ENCODE peak calls at places on chromosome 3, in four cellular contexts. One of them, this sample, is unnamed.

GRCh38 chr3:5026046-5026362 is 46.8 kb downstream of the BHLHE40 start:
- DNase-seq in GM12891: no peak
- DNase-seq in upper lobe of right lung: no peak
- DNase-seq in HEK293T: no peak
- DNase-seq in this sample: no peak

GRCh38 chr3:73727117-73727802 is 102.5 kb upstream of the PDZRN3 start:
- DNase-seq in GM12891: no peak
- DNase-seq in upper lobe of right lung: no peak
- DNase-seq in HEK293T: no peak
- DNase-seq in this sample: no peak

GRCh38 chr3:66372681-66373350 is 128.0 kb downstream of the LRIG1 start:
- DNase-seq in GM12891: no peak
- DNase-seq in upper lobe of right lung: no peak
- DNase-seq in HEK293T: peak
- DNase-seq in this sample: peak

GRCh38 chr3:115792206-115792955 is 169.1 kb downstream of the GAP43 start:
- DNase-seq in GM12891: no peak
- DNase-seq in upper lobe of right lung: no peak
- DNase-seq in HEK293T: no peak
- DNase-seq in this sample: no peak

GRCh38 chr3:14508966-14509795 is 31.0 kb downstream of the GRIP2 start:
- DNase-seq in GM12891: peak
- DNase-seq in upper lobe of right lung: peak
- DNase-seq in HEK293T: peak
- DNase-seq in this sample: peak

GRCh38 chr3:40179016-40179415 is 130.5 kb upstream of the EIF1B start:
- DNase-seq in GM12891: peak
- DNase-seq in upper lobe of right lung: peak
- DNase-seq in HEK293T: peak
- DNase-seq in this sample: peak

GRCh38 chr3:18585019-18585968 is 160.2 kb upstream of the SATB1 start:
- DNase-seq in GM12891: no peak
- DNase-seq in upper lobe of right lung: no peak
- DNase-seq in HEK293T: no peak
- DNase-seq in this sample: no peak

GRCh38 chr3:59978979-59979378 is 929.2 kb upstream of the CFAP20DC start:
- DNase-seq in GM12891: no peak
- DNase-seq in upper lobe of right lung: no peak
- DNase-seq in HEK293T: no peak
- DNase-seq in this sample: no peak

GRCh38 chr3:54322354-54322753 is 200.0 kb downstream of the CACNA2D3 start:
- DNase-seq in GM12891: no peak
- DNase-seq in upper lobe of right lung: no peak
- DNase-seq in HEK293T: no peak
- DNase-seq in this sample: no peak

GRCh38 chr3:136277634-136278033 is 27.5 kb downstream of the PCCB start:
- DNase-seq in GM12891: no peak
- DNase-seq in upper lobe of right lung: no peak
- DNase-seq in HEK293T: no peak
- DNase-seq in this sample: peak

GRCh38 chr3:151044706-151045105 is 40.8 kb upstream of the MED12L start:
- DNase-seq in GM12891: no peak
- DNase-seq in upper lobe of right lung: no peak
- DNase-seq in HEK293T: no peak
- DNase-seq in this sample: no peak

GRCh38 chr3:39378957-39379777 is 4.0 kb upstream of the SLC25A38 start:
- DNase-seq in GM12891: no peak
- DNase-seq in upper lobe of right lung: no peak
- DNase-seq in HEK293T: no peak
- DNase-seq in this sample: no peak

GRCh38 chr3:187684880-187685279 is 14.7 kb upstream of the SST start:
- DNase-seq in GM12891: no peak
- DNase-seq in upper lobe of right lung: no peak
- DNase-seq in HEK293T: no peak
- DNase-seq in this sample: no peak

GRCh38 chr3:194142156-194142910 is 6.4 kb downstream of the HES1 start:
- DNase-seq in GM12891: no peak
- DNase-seq in upper lobe of right lung: no peak
- DNase-seq in HEK293T: no peak
- DNase-seq in this sample: peak

GRCh38 chr3:38170722-38171121 is 5.4 kb downstream of the OXSR1 start:
- DNase-seq in GM12891: no peak
- DNase-seq in upper lobe of right lung: no peak
- DNase-seq in HEK293T: no peak
- DNase-seq in this sample: no peak

GRCh38 chr3:66593978-66594377 is 93.2 kb upstream of the LRIG1 start:
- DNase-seq in GM12891: no peak
- DNase-seq in upper lobe of right lung: no peak
- DNase-seq in HEK293T: no peak
- DNase-seq in this sample: no peak

GRCh38 chr3:15292765-15293522 is 39.4 kb downstream of the SH3BP5 start:
- DNase-seq in GM12891: no peak
- DNase-seq in upper lobe of right lung: peak
- DNase-seq in HEK293T: no peak
- DNase-seq in this sample: no peak

GRCh38 chr3:194816748-194817591 is 131.3 kb downstream of the FAM43A start:
- DNase-seq in GM12891: no peak
- DNase-seq in upper lobe of right lung: no peak
- DNase-seq in HEK293T: peak
- DNase-seq in this sample: no peak

This sample was measured in BE2C.